ENCODE peak calls at places on chromosomes 12 and 14, in nine cellular contexts. E is neural progenitor cell, B is Panc1, S is OCI-LY7, M is GM23248, D is mammary epithelial cell, V is Caco-2, Y is esophagus muscularis mucosa, Z is A549. A is an unnamed sample.

GRCh38 chr12:68378859-68379628 is 46.9 kb upstream of the MDM1 start:
- DNase-seq in E (no peak), B (no peak), S (no peak), M (peak; percentile 30), D (no peak), V (peak; percentile 11), Y (no peak), Z (no peak), A (no peak)

GRCh38 chr12:102885043-102885932 is 31.8 kb downstream of the PAH start:
- DNase-seq in E (peak; percentile 78), B (no peak), S (no peak), M (no peak), D (no peak), V (peak; percentile 7), Y (no peak), Z (no peak), A (no peak)

GRCh38 chr14:95255013-95255412 is 64.7 kb downstream of the CLMN start:
- DNase-seq in E (peak; percentile 35), B (no peak), S (peak; percentile 29), M (no peak), D (no peak), V (no peak), Y (no peak), Z (no peak), A (no peak)

GRCh38 chr14:92626041-92626440 is 112.5 kb downstream of the RIN3 start:
- DNase-seq in E (no peak), B (no peak), S (no peak), M (no peak), D (no peak), V (no peak), Y (no peak), Z (no peak), A (no peak)

GRCh38 chr12:34302131-34302885 is 280.0 kb downstream of the ALG10 start:
- DNase-seq in E (no peak), B (no peak), S (no peak), M (no peak), D (no peak), V (no peak), Y (no peak), Z (no peak), A (no peak)

GRCh38 chr12:49893753-49894752 is 9.6 kb downstream of the FAIM2 start:
- DNase-seq in E (no peak), B (no peak), S (peak; percentile 3), M (peak; percentile 17), D (peak; percentile 35), V (no peak), Y (no peak), Z (peak; percentile 42), A (no peak)

GRCh38 chr14:22159968-22160367 is 429.1 kb downstream of the DAD1 start:
- DNase-seq in E (no peak), B (no peak), S (no peak), M (no peak), D (no peak), V (no peak), Y (no peak), Z (no peak), A (no peak)

GRCh38 chr14:104681689-104682074 is 7.7 kb upstream of the INF2 start:
- DNase-seq in E (peak; percentile 81), B (no peak), S (no peak), M (peak; percentile 82), D (peak; percentile 77), V (peak; percentile 42), Y (no peak), Z (peak; percentile 91), A (peak; percentile 72)

GRCh38 chr14:39265032-39265431 is 31.3 kb downstream of the MIA2 start:
- DNase-seq in E (no peak), B (no peak), S (peak; percentile 44), M (peak; percentile 32), D (peak; percentile 61), V (no peak), Y (no peak), Z (no peak), A (no peak)

GRCh38 chr14:100408350-100409015 is 85.3 kb downstream of the SLC25A47 start:
- DNase-seq in E (no peak), B (no peak), S (no peak), M (peak; percentile 23), D (no peak), V (no peak), Y (no peak), Z (peak; percentile 80), A (no peak)

GRCh38 chr12:32309811-32310755 is 89.3 kb upstream of the FGD4 start:
- DNase-seq in E (no peak), B (no peak), S (no peak), M (no peak), D (no peak), V (no peak), Y (no peak), Z (no peak), A (peak; percentile 45)

GRCh38 chr14:41960316-41960715 is 353.6 kb downstream of the LRFN5 start:
- DNase-seq in E (no peak), B (no peak), S (no peak), M (peak; percentile 24), D (no peak), V (no peak), Y (no peak), Z (no peak), A (no peak)

GRCh38 chr12:132625731-132626430 is 7.3 kb downstream of the P2RX2 start:
- DNase-seq in E (no peak), B (no peak), S (no peak), M (no peak), D (no peak), V (no peak), Y (no peak), Z (no peak), A (no peak)

GRCh38 chr14:35533357-35534129 is 421 bp upstream of the INSM2 start:
- DNase-seq in E (peak; percentile 96), B (no peak), S (peak; percentile 74), M (peak; percentile 65), D (peak; percentile 63), V (peak; percentile 93), Y (no peak), Z (peak; percentile 60), A (peak; percentile 100)

GRCh38 chr12:106455100-106455499 is 97.6 kb downstream of the POLR3B start:
- DNase-seq in E (no peak), B (no peak), S (no peak), M (no peak), D (no peak), V (no peak), Y (no peak), Z (no peak), A (no peak)
- H3K4me3 ChIP-seq in E (no peak overlapping the region), B (no peak overlapping the region), S (no peak overlapping the region), M (no peak overlapping the region), D (no peak overlapping the region), V (no peak overlapping the region), Y (no peak overlapping the region), Z (no peak overlapping the region), A (no peak overlapping the region)

GRCh38 chr12:120534703-120535655 is 823 bp downstream of the RNF10 start:
- DNase-seq in E (peak; percentile 78), B (no peak), S (peak; percentile 69), M (peak; percentile 90), D (peak; percentile 75), V (peak; percentile 76), Y (no peak), Z (peak; percentile 64), A (peak; percentile 74)

GRCh38 chr12:120539303-120539702 is 5.1 kb downstream of the RNF10 start:
- DNase-seq in E (no peak), B (no peak), S (no peak), M (peak; percentile 62), D (peak; percentile 51), V (no peak), Y (no peak), Z (no peak), A (no peak)

GRCh38 chr12:120536064-120536791 is 2.1 kb downstream of the RNF10 start:
- DNase-seq in E (no peak), B (no peak), S (peak; percentile 33), M (no peak), D (no peak), V (no peak), Y (no peak), Z (no peak), A (no peak)

GRCh38 chr12:120540445-120540844 is 6.3 kb downstream of the RNF10 start:
- DNase-seq in E (no peak), B (no peak), S (no peak), M (peak; percentile 46), D (peak; percentile 1), V (no peak), Y (no peak), Z (no peak), A (no peak)

DNA sequence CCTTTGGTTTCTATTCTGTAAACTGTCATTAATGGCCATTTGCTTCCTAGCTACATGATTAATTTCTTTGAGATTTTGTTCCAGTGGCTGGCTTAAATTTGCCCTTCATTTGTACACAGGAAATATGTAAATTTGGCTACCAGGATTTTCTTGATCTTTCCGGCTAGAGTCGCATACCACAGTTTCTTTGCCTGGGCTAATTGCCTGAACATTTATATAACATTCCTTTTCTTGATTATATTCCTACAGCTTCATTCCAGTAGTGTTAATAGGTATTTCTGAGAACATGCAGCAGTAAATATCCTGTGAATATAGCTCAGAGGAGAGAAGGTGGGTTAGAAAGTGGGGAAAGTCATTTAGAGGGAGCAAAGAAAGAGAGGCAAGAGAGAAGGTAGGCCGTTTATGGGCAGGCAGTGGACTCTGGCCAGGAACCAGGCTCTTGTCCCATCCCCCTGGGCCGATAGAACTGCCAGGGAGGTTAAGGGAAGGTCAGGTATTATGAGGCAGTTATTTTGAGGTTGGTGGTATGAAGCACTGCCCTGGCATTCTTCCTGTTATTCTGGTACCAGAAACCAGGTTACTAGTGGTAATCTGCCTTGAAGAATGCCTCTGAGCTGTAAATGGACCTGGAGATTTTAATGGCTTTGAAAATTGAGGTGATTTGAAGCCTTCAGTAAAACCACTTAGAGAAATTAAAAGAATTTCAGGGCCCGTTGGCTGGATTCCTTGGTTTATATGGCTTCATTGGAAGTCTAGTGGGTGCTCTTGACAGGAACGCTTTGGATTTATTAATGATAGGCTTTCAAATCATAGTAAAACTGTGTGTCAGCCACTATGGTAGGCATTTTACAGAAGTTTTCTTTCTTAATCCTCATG is 4.4 kb downstream of the RNF10 start:
- DNase-seq in E (no peak), B (no peak), S (no peak), M (peak; percentile 72), D (peak; percentile 74), V (no peak), Y (no peak), Z (no peak), A (no peak)
- H3K4me1 ChIP-seq in E (peaks cover 27% of the 10 kb centered on the region), B (peaks cover 38% of the 10 kb centered on the region), S (peaks cover 44% of the 10 kb centered on the region), M (peaks cover 49% of the 10 kb centered on the region), D (peaks cover 45% of the 10 kb centered on the region), V (peaks cover 34% of the 10 kb centered on the region), Y (peaks cover 79% of the 10 kb centered on the region), Z (peaks cover 42% of the 10 kb centered on the region), A (no peaks in the 10 kb centered on the region)

GRCh38 chr14:49642163-49642562 is 7.1 kb upstream of the DNAAF2 start:
- DNase-seq in E (no peak), B (no peak), S (no peak), M (no peak), D (no peak), V (no peak), Y (no peak), Z (no peak), A (no peak)
- H3K4me3 ChIP-seq in E (no peak overlapping the region), B (no peak overlapping the region), S (no peak overlapping the region), M (no peak overlapping the region), D (no peak overlapping the region), V (no peak overlapping the region), Y (no peak overlapping the region), Z (no peak overlapping the region), A (no peak overlapping the region)

DNA sequence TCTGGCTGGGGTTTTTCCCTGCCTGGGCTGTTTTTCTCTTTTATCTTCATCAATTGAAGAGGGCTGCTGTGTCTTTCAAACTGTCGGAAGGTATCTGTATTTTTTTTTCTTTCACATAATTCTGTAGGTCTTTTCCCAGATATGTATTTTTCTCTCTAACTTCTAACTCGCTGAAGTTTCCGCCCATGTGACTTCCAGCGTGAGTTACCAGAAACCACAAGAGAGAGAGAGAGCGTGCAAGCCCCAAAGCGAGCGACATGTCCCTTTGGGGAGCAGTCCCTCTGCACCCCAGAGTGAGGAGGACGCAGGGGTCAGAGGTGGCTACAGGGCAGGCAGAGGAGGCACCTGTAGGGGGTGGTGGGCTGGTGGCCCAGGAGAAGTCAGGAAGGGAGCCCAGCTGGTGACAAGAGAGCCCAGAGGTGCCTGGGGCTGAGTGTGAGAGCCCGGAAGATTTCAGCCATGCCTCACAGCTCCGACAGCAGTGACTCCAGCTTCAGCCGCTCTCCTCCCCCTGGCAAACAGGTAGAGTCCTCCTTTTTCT is at the start of gene BATF:
- DNase-seq in E (no peak), B (no peak), S (peak; percentile 61), M (no peak), D (no peak), V (no peak), Y (peak; percentile 92), Z (no peak), A (no peak)
- H3K4me1 ChIP-seq in E (peaks cover 4% of the 10 kb centered on the region), B (no peaks in the 10 kb centered on the region), S (peaks cover 22% of the 10 kb centered on the region), M (no peaks in the 10 kb centered on the region), D (peaks cover 8% of the 10 kb centered on the region), V (peaks cover 48% of the 10 kb centered on the region), Y (peaks cover 3% of the 10 kb centered on the region), Z (peaks cover 23% of the 10 kb centered on the region), A (no peaks in the 10 kb centered on the region)